ENCODE peak calls at places on chromosome 9, in five cellular contexts. One of them, this sample, is unnamed.

GRCh38 chr9:21357479-21358290 is 7.0 kb upstream of the IFNA6 start:
- DNase-seq in colonic mucosa: no peak
- DNase-seq in stomach: no peak
- DNase-seq in fibroblast of lung: no peak
- DNase-seq in fibroblast of pulmonary artery: no peak
- DNase-seq in this sample: peak; percentile 4

GRCh38 chr9:89489548-89490527 is 8.1 kb downstream of the SEMA4D start:
- DNase-seq in colonic mucosa: no peak
- DNase-seq in fibroblast of lung: no peak
- DNase-seq in fibroblast of pulmonary artery: no peak
- DNase-seq in stomach: no peak
- DNase-seq in this sample: no peak

GRCh38 chr9:136385015-136385414 is 11.5 kb upstream of the CARD9 start:
- DNase-seq in fibroblast of lung: no peak
- DNase-seq in colonic mucosa: no peak
- DNase-seq in fibroblast of pulmonary artery: no peak
- DNase-seq in stomach: no peak
- DNase-seq in this sample: no peak

GRCh38 chr9:99023831-99024230 is 80.1 kb downstream of the COL15A1 start:
- DNase-seq in colonic mucosa: no peak
- DNase-seq in stomach: no peak
- DNase-seq in fibroblast of lung: peak; percentile 22
- DNase-seq in fibroblast of pulmonary artery: peak; percentile 43
- DNase-seq in this sample: peak; percentile 62

GRCh38 chr9:99491408-99492259 is 269.6 kb downstream of the SEC61B start:
- DNase-seq in fibroblast of pulmonary artery: no peak
- DNase-seq in colonic mucosa: no peak
- DNase-seq in stomach: no peak
- DNase-seq in fibroblast of lung: peak; percentile 92
- DNase-seq in this sample: peak; percentile 67

GRCh38 chr9:130215341-130216119 is 43.3 kb downstream of the NCS1 start:
- DNase-seq in colonic mucosa: no peak
- DNase-seq in fibroblast of pulmonary artery: peak; percentile 78
- DNase-seq in stomach: no peak
- DNase-seq in fibroblast of lung: peak; percentile 49
- DNase-seq in this sample: peak; percentile 45

GRCh38 chr9:120885968-120886367 is 9.0 kb upstream of the PHF19 start:
- DNase-seq in fibroblast of lung: peak; percentile 58
- DNase-seq in fibroblast of pulmonary artery: no peak
- DNase-seq in stomach: no peak
- DNase-seq in colonic mucosa: no peak
- DNase-seq in this sample: peak; percentile 86

GRCh38 chr9:16871358-16872151 is 1.1 kb upstream of the BNC2 start:
- DNase-seq in colonic mucosa: peak; percentile 43
- DNase-seq in fibroblast of lung: peak; percentile 94
- DNase-seq in stomach: peak; percentile 35
- DNase-seq in fibroblast of pulmonary artery: peak; percentile 73
- DNase-seq in this sample: peak; percentile 90

GRCh38 chr9:91412895-91413294 is 10.7 kb downstream of the NFIL3 start:
- DNase-seq in fibroblast of lung: no peak
- DNase-seq in colonic mucosa: no peak
- DNase-seq in stomach: no peak
- DNase-seq in fibroblast of pulmonary artery: no peak
- DNase-seq in this sample: no peak

GRCh38 chr9:132241840-132242620 is 80.2 kb downstream of the NTNG2 start:
- DNase-seq in colonic mucosa: peak; percentile 36
- DNase-seq in fibroblast of pulmonary artery: no peak
- DNase-seq in fibroblast of lung: peak; percentile 34
- DNase-seq in stomach: peak; percentile 51
- DNase-seq in this sample: peak; percentile 29

GRCh38 chr9:34611811-34612787 is at the start of gene RPP25L:
- DNase-seq in fibroblast of lung: peak; percentile 77
- DNase-seq in fibroblast of pulmonary artery: peak; percentile 84
- DNase-seq in stomach: peak; percentile 91
- DNase-seq in colonic mucosa: peak; percentile 93
- DNase-seq in this sample: peak; percentile 84

GRCh38 chr9:18184034-18184800 is 289.7 kb upstream of the ADAMTSL1 start:
- DNase-seq in fibroblast of lung: no peak
- DNase-seq in stomach: peak; percentile 27
- DNase-seq in fibroblast of pulmonary artery: peak; percentile 36
- DNase-seq in colonic mucosa: peak; percentile 35
- DNase-seq in this sample: peak; percentile 12

GRCh38 chr9:136629879-136630661 is 32.6 kb upstream of the EGFL7 start:
- DNase-seq in stomach: peak; percentile 74
- DNase-seq in fibroblast of pulmonary artery: peak; percentile 59
- DNase-seq in fibroblast of lung: peak; percentile 41
- DNase-seq in colonic mucosa: peak; percentile 77
- DNase-seq in this sample: peak; percentile 50

GRCh38 chr9:98742325-98743280 is 33.9 kb upstream of the GABBR2 start:
- DNase-seq in fibroblast of lung: peak; percentile 54
- DNase-seq in colonic mucosa: no peak
- DNase-seq in fibroblast of pulmonary artery: peak; percentile 21
- DNase-seq in stomach: no peak
- DNase-seq in this sample: peak; percentile 6

GRCh38 chr9:128094950-128095544 is 27.0 kb downstream of the SLC25A25 start:
- DNase-seq in stomach: no peak
- DNase-seq in fibroblast of pulmonary artery: no peak
- DNase-seq in colonic mucosa: no peak
- DNase-seq in fibroblast of lung: no peak
- DNase-seq in this sample: no peak

GRCh38 chr9:98264510-98264909 is 9.1 kb upstream of the TBC1D2 start:
- DNase-seq in stomach: no peak
- DNase-seq in fibroblast of lung: no peak
- DNase-seq in colonic mucosa: no peak
- DNase-seq in fibroblast of pulmonary artery: no peak
- DNase-seq in this sample: no peak

GRCh38 chr9:100352201-100352726 is 478 bp downstream of the TEX10 start:
- DNase-seq in fibroblast of lung: peak; percentile 18
- DNase-seq in stomach: peak; percentile 25
- DNase-seq in fibroblast of pulmonary artery: no peak
- DNase-seq in colonic mucosa: peak; percentile 41
- DNase-seq in this sample: peak; percentile 16

GRCh38 chr9:129676970-129677369 is 11.5 kb downstream of the PRRX2 start:
- DNase-seq in colonic mucosa: no peak
- DNase-seq in fibroblast of pulmonary artery: no peak
- DNase-seq in fibroblast of lung: no peak
- DNase-seq in stomach: no peak
- DNase-seq in this sample: no peak

GRCh38 chr9:135662758-135663450 is at the start of gene LCN9:
- DNase-seq in colonic mucosa: no peak
- DNase-seq in fibroblast of lung: no peak
- DNase-seq in stomach: no peak
- DNase-seq in fibroblast of pulmonary artery: peak; percentile 21
- DNase-seq in this sample: no peak

GRCh38 chr9:87494970-87495471 is 2.6 kb upstream of the DAPK1 start:
- DNase-seq in colonic mucosa: no peak
- DNase-seq in fibroblast of lung: peak; percentile 72
- DNase-seq in stomach: no peak
- DNase-seq in fibroblast of pulmonary artery: no peak
- DNase-seq in this sample: peak; percentile 68

GRCh38 chr9:20620658-20621552 is 1.4 kb downstream of the MLLT3 start:
- DNase-seq in fibroblast of lung: peak; percentile 56
- DNase-seq in stomach: peak; percentile 53
- DNase-seq in fibroblast of pulmonary artery: peak; percentile 48
- DNase-seq in colonic mucosa: peak; percentile 57
- DNase-seq in this sample: peak; percentile 59

GRCh38 chr9:133787749-133788015 is 49.5 kb upstream of the SARDH start:
- DNase-seq in colonic mucosa: peak; percentile 76
- DNase-seq in fibroblast of lung: peak; percentile 10
- DNase-seq in fibroblast of pulmonary artery: no peak
- DNase-seq in stomach: peak; percentile 63
- DNase-seq in this sample: peak; percentile 17

GRCh38 chr9:97638666-97639065 is 5.0 kb downstream of the NCBP1 start:
- DNase-seq in stomach: no peak
- DNase-seq in fibroblast of lung: no peak
- DNase-seq in colonic mucosa: no peak
- DNase-seq in fibroblast of pulmonary artery: no peak
- DNase-seq in this sample: no peak

GRCh38 chr9:7901676-7902075 is 102.1 kb upstream of the DMAC1 start:
- DNase-seq in fibroblast of lung: peak; percentile 3
- DNase-seq in colonic mucosa: no peak
- DNase-seq in stomach: no peak
- DNase-seq in fibroblast of pulmonary artery: peak; percentile 7
- DNase-seq in this sample: no peak

GRCh38 chr9:15103321-15103720 is 193.1 kb upstream of the FREM1 start:
- DNase-seq in fibroblast of pulmonary artery: no peak
- DNase-seq in stomach: no peak
- DNase-seq in fibroblast of lung: no peak
- DNase-seq in colonic mucosa: no peak
- DNase-seq in this sample: no peak

GRCh38 chr9:12777149-12778010 is 2.6 kb downstream of the LURAP1L start:
- DNase-seq in fibroblast of lung: no peak
- DNase-seq in stomach: no peak
- DNase-seq in fibroblast of pulmonary artery: no peak
- DNase-seq in colonic mucosa: no peak
- DNase-seq in this sample: no peak

GRCh38 chr9:113309204-113309813 is 6.1 kb upstream of the RNF183 start:
- DNase-seq in colonic mucosa: peak; percentile 58
- DNase-seq in stomach: peak; percentile 28
- DNase-seq in fibroblast of lung: peak; percentile 70
- DNase-seq in fibroblast of pulmonary artery: peak; percentile 70
- DNase-seq in this sample: peak; percentile 63

GRCh38 chr9:81032831-81033230 is 656.5 kb downstream of the TLE1 start:
- DNase-seq in fibroblast of pulmonary artery: peak; percentile 5
- DNase-seq in stomach: no peak
- DNase-seq in fibroblast of lung: peak; percentile 19
- DNase-seq in colonic mucosa: no peak
- DNase-seq in this sample: peak; percentile 87

GRCh38 chr9:91187311-91187964 is 174.3 kb downstream of the AUH start:
- DNase-seq in fibroblast of pulmonary artery: no peak
- DNase-seq in stomach: peak; percentile 10
- DNase-seq in colonic mucosa: no peak
- DNase-seq in fibroblast of lung: no peak
- DNase-seq in this sample: no peak

GRCh38 chr9:7467186-7467585 is 332.4 kb downstream of the DMAC1 start:
- DNase-seq in stomach: no peak
- DNase-seq in fibroblast of pulmonary artery: no peak
- DNase-seq in colonic mucosa: no peak
- DNase-seq in fibroblast of lung: no peak
- DNase-seq in this sample: no peak

GRCh38 chr9:33139421-33140228 is 27.5 kb downstream of the B4GALT1 start:
- DNase-seq in fibroblast of pulmonary artery: peak; percentile 95
- DNase-seq in colonic mucosa: peak; percentile 58
- DNase-seq in fibroblast of lung: peak; percentile 98
- DNase-seq in stomach: peak; percentile 35
- DNase-seq in this sample: peak; percentile 99

DNA sequence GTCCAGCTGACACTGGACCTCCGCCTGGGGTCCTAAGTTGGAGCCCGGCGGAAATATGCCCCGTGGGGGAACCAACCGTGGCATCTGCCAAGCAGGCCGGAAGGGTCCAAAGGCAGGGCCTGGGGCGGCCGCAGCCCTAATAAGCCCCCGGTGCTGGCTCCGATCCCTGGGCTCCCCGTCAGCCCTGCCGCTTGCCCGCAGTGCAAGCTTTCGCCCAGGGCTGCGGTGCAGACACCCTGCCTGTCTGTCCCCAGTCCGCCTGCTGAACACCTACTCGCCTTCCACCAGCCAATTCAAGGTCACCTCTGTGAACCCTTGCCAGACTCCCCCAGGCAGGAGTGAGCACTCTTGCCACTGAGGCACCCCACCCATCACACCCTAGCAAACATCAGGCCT is 499 bp upstream of the PTGR1 start:
- DNase-seq in fibroblast of pulmonary artery: no peak
- DNase-seq in fibroblast of lung: no peak
- DNase-seq in colonic mucosa: no peak
- DNase-seq in stomach: no peak
- DNase-seq in this sample: no peak
- H3K4me3 ChIP-seq in fibroblast of pulmonary artery: peak overlapping the region; percentile 80
- H3K4me3 ChIP-seq in fibroblast of lung: peak overlapping the region; percentile 80
- H3K4me3 ChIP-seq in colonic mucosa: peak overlapping the region; percentile 63
- H3K4me3 ChIP-seq in stomach: peak overlapping the region; percentile 77
- H3K4me3 ChIP-seq in this sample: peak overlapping the region; percentile 82

GRCh38 chr9:114718801-114719221 is 36.8 kb upstream of the TEX48 start:
- DNase-seq in stomach: peak; percentile 59
- DNase-seq in fibroblast of pulmonary artery: no peak
- DNase-seq in fibroblast of lung: no peak
- DNase-seq in colonic mucosa: peak; percentile 45
- DNase-seq in this sample: no peak
- TF ChIP-seq CTCF in stomach: no peak
- TF ChIP-seq CTCF in fibroblast of pulmonary artery: no peak
- TF ChIP-seq CTCF in fibroblast of lung: no peak
- TF ChIP-seq CTCF in colonic mucosa: no peak
- TF ChIP-seq CTCF in this sample: no peak

DNA sequence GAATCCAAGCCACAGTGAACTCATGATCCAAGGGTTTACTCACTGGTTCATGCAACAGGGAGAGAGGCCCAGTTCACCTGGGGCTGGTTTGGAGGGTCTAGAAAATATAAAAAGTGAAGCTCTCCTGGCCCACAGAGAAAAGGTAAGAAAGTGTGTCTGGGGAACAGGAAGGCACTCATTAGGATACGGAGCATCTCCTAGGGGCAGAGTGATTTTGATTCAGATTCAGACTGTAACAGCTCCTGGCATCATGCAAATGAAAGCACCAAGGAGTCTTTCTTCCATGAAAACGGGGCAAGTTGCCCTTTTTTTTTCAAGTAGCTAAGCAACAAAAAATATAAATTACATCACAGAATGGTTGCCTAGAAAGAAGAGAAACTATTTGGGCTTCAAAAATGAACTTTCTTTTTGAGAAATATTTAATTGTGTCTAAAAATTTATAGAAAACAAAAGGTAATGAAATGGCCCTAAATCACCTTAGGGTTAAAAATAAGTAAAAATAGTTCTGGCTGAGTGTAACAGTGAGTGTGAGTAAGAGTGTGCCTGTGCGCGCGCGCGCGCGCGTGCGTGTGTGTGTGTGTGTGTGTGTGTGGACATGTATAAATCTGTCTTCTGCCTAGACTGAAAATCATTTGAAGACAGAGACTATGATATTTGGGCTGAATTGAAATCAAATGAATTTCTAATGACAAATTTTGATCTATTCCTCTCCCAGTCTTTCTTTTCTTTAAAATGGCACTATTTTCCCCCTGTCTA is 177.8 kb upstream of the ZNF462 start:
- DNase-seq in colonic mucosa: no peak
- DNase-seq in fibroblast of lung: no peak
- DNase-seq in fibroblast of pulmonary artery: no peak
- DNase-seq in stomach: no peak
- DNase-seq in this sample: no peak
- H3K4me3 ChIP-seq in colonic mucosa: no peak overlapping the region
- H3K4me3 ChIP-seq in fibroblast of lung: no peak overlapping the region
- H3K4me3 ChIP-seq in fibroblast of pulmonary artery: no peak overlapping the region
- H3K4me3 ChIP-seq in stomach: no peak overlapping the region
- H3K4me3 ChIP-seq in this sample: no peak overlapping the region

DNA sequence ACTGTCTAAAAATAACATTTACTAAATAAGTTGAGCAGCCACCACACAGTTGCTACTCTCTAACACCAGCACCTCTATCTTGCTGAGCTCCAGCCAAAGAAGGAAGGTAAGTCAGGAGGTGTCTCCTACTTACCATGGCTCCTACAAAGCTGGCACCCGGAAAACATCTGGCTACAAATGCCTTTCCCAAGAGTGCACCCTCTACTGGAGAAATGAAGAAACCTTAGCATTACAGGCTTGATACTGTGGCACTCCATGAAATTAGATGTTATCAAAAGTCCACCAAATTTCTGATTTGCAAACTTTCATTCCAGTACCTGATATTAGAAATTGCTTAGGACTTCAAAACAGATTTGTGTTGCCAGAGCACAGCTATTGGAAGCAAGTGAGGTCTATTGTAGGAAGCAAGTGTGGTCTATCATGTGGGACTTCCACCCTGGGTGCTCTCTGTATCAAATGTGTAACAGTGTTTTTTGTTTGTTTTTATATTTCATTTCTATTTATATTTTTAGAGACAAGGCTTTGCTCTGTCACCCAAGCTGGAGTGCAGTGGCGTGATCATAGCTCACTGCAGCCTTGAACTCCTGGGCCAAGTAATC is 25.7 kb upstream of the RFK start:
- DNase-seq in stomach: no peak
- DNase-seq in colonic mucosa: peak; percentile 31
- DNase-seq in fibroblast of pulmonary artery: peak; percentile 40
- DNase-seq in fibroblast of lung: no peak
- DNase-seq in this sample: peak; percentile 36
- TF ChIP-seq CTCF in stomach: no peak
- TF ChIP-seq CTCF in colonic mucosa: peak; percentile 43
- TF ChIP-seq CTCF in fibroblast of pulmonary artery: peak; percentile 63
- TF ChIP-seq CTCF in fibroblast of lung: peak; percentile 65
- TF ChIP-seq CTCF in this sample: peak; percentile 67

This sample was measured in fibroblast of villous mesenchyme.